ENCODE peak calls at places on chromosomes 13 and 19, in ten cellular contexts. One of them, this sample, is unnamed.
A peak's percentile ranks its signal among the peaks of the same experiment; 100 is the strongest.

GRCh38 chr19:18895038-18895827 is 725 bp downstream of the CERS1 start:
- DNase-seq in NCI-H345: no peak
- DNase-seq in naive thymus-derived CD4-positive, alpha-beta T cell: no peak
- DNase-seq in posterior vena cava: no peak
- DNase-seq in activated CD8-positive, alpha-beta memory T cell treated with anti-CD3 and anti-CD28 coated beads, Interleukin-2, amount 50 U/mL, for 48 hours: no peak
- DNase-seq in right lobe of liver: peak; percentile 60
- DNase-seq in skeletal muscle cell: no peak
- DNase-seq in CD4-positive, alpha-beta T cell: no peak
- DNase-seq in brain microvascular endothelial cell: no peak
- DNase-seq in stimulated activated CD4-positive, alpha-beta T cell treated with anti-CD3 and anti-CD28 coated beads, Interleukin-4, amount 100 ng/mL, for 1 hour: no peak
- DNase-seq in this sample: no peak

GRCh38 chr19:46890423-46891170 is 29.8 kb downstream of the ARHGAP35 start:
- DNase-seq in NCI-H345: no peak
- DNase-seq in naive thymus-derived CD4-positive, alpha-beta T cell: no peak
- DNase-seq in posterior vena cava: no peak
- DNase-seq in activated CD8-positive, alpha-beta memory T cell treated with anti-CD3 and anti-CD28 coated beads, Interleukin-2, amount 50 U/mL, for 48 hours: no peak
- DNase-seq in right lobe of liver: no peak
- DNase-seq in skeletal muscle cell: peak; percentile 76
- DNase-seq in CD4-positive, alpha-beta T cell: no peak
- DNase-seq in brain microvascular endothelial cell: peak; percentile 64
- DNase-seq in stimulated activated CD4-positive, alpha-beta T cell treated with anti-CD3 and anti-CD28 coated beads, Interleukin-4, amount 100 ng/mL, for 1 hour: no peak
- DNase-seq in this sample: no peak

GRCh38 chr19:10686193-10686592 is 15.0 kb upstream of the QTRT1 start:
- DNase-seq in NCI-H345: no peak
- DNase-seq in naive thymus-derived CD4-positive, alpha-beta T cell: no peak
- DNase-seq in posterior vena cava: no peak
- DNase-seq in activated CD8-positive, alpha-beta memory T cell treated with anti-CD3 and anti-CD28 coated beads, Interleukin-2, amount 50 U/mL, for 48 hours: no peak
- DNase-seq in right lobe of liver: no peak
- DNase-seq in skeletal muscle cell: no peak
- DNase-seq in CD4-positive, alpha-beta T cell: no peak
- DNase-seq in brain microvascular endothelial cell: no peak
- DNase-seq in stimulated activated CD4-positive, alpha-beta T cell treated with anti-CD3 and anti-CD28 coated beads, Interleukin-4, amount 100 ng/mL, for 1 hour: no peak
- DNase-seq in this sample: no peak

GRCh38 chr19:19858751-19859150 is 6.9 kb upstream of the ZNF253 start:
- DNase-seq in NCI-H345: no peak
- DNase-seq in naive thymus-derived CD4-positive, alpha-beta T cell: no peak
- DNase-seq in posterior vena cava: no peak
- DNase-seq in activated CD8-positive, alpha-beta memory T cell treated with anti-CD3 and anti-CD28 coated beads, Interleukin-2, amount 50 U/mL, for 48 hours: no peak
- DNase-seq in right lobe of liver: no peak
- DNase-seq in skeletal muscle cell: no peak
- DNase-seq in CD4-positive, alpha-beta T cell: no peak
- DNase-seq in brain microvascular endothelial cell: no peak
- DNase-seq in stimulated activated CD4-positive, alpha-beta T cell treated with anti-CD3 and anti-CD28 coated beads, Interleukin-4, amount 100 ng/mL, for 1 hour: no peak
- DNase-seq in this sample: no peak

GRCh38 chr13:52047463-52047862 is 23.0 kb downstream of the UTP14C start:
- DNase-seq in NCI-H345: no peak
- DNase-seq in naive thymus-derived CD4-positive, alpha-beta T cell: no peak
- DNase-seq in posterior vena cava: no peak
- DNase-seq in activated CD8-positive, alpha-beta memory T cell treated with anti-CD3 and anti-CD28 coated beads, Interleukin-2, amount 50 U/mL, for 48 hours: no peak
- DNase-seq in right lobe of liver: no peak
- DNase-seq in skeletal muscle cell: no peak
- DNase-seq in CD4-positive, alpha-beta T cell: no peak
- DNase-seq in brain microvascular endothelial cell: no peak
- DNase-seq in stimulated activated CD4-positive, alpha-beta T cell treated with anti-CD3 and anti-CD28 coated beads, Interleukin-4, amount 100 ng/mL, for 1 hour: no peak
- DNase-seq in this sample: no peak

GRCh38 chr19:575527-576506 is 3.4 kb downstream of the BSG start:
- DNase-seq in NCI-H345: no peak
- DNase-seq in naive thymus-derived CD4-positive, alpha-beta T cell: no peak
- DNase-seq in posterior vena cava: peak; percentile 66
- DNase-seq in activated CD8-positive, alpha-beta memory T cell treated with anti-CD3 and anti-CD28 coated beads, Interleukin-2, amount 50 U/mL, for 48 hours: no peak
- DNase-seq in right lobe of liver: no peak
- DNase-seq in skeletal muscle cell: no peak
- DNase-seq in CD4-positive, alpha-beta T cell: no peak
- DNase-seq in brain microvascular endothelial cell: no peak
- DNase-seq in stimulated activated CD4-positive, alpha-beta T cell treated with anti-CD3 and anti-CD28 coated beads, Interleukin-4, amount 100 ng/mL, for 1 hour: no peak
- DNase-seq in this sample: no peak

GRCh38 chr13:71477735-71478134 is 389.3 kb downstream of the DACH1 start:
- DNase-seq in NCI-H345: no peak
- DNase-seq in naive thymus-derived CD4-positive, alpha-beta T cell: no peak
- DNase-seq in posterior vena cava: no peak
- DNase-seq in activated CD8-positive, alpha-beta memory T cell treated with anti-CD3 and anti-CD28 coated beads, Interleukin-2, amount 50 U/mL, for 48 hours: no peak
- DNase-seq in right lobe of liver: no peak
- DNase-seq in skeletal muscle cell: no peak
- DNase-seq in CD4-positive, alpha-beta T cell: no peak
- DNase-seq in brain microvascular endothelial cell: no peak
- DNase-seq in stimulated activated CD4-positive, alpha-beta T cell treated with anti-CD3 and anti-CD28 coated beads, Interleukin-4, amount 100 ng/mL, for 1 hour: no peak
- DNase-seq in this sample: no peak

GRCh38 chr13:43493496-43494000 is 293.2 kb downstream of the ENOX1 start:
- DNase-seq in NCI-H345: no peak
- DNase-seq in naive thymus-derived CD4-positive, alpha-beta T cell: no peak
- DNase-seq in posterior vena cava: no peak
- DNase-seq in activated CD8-positive, alpha-beta memory T cell treated with anti-CD3 and anti-CD28 coated beads, Interleukin-2, amount 50 U/mL, for 48 hours: no peak
- DNase-seq in right lobe of liver: no peak
- DNase-seq in skeletal muscle cell: no peak
- DNase-seq in CD4-positive, alpha-beta T cell: no peak
- DNase-seq in brain microvascular endothelial cell: no peak
- DNase-seq in stimulated activated CD4-positive, alpha-beta T cell treated with anti-CD3 and anti-CD28 coated beads, Interleukin-4, amount 100 ng/mL, for 1 hour: no peak
- DNase-seq in this sample: no peak

GRCh38 chr13:42610623-42611022 is 36.7 kb downstream of the TNFSF11 start:
- DNase-seq in NCI-H345: no peak
- DNase-seq in naive thymus-derived CD4-positive, alpha-beta T cell: no peak
- DNase-seq in posterior vena cava: no peak
- DNase-seq in activated CD8-positive, alpha-beta memory T cell treated with anti-CD3 and anti-CD28 coated beads, Interleukin-2, amount 50 U/mL, for 48 hours: no peak
- DNase-seq in right lobe of liver: no peak
- DNase-seq in skeletal muscle cell: no peak
- DNase-seq in CD4-positive, alpha-beta T cell: no peak
- DNase-seq in brain microvascular endothelial cell: no peak
- DNase-seq in stimulated activated CD4-positive, alpha-beta T cell treated with anti-CD3 and anti-CD28 coated beads, Interleukin-4, amount 100 ng/mL, for 1 hour: no peak
- DNase-seq in this sample: no peak

GRCh38 chr13:48580185-48580803 is 47.4 kb upstream of the RCBTB2 start:
- DNase-seq in NCI-H345: peak; percentile 25
- DNase-seq in naive thymus-derived CD4-positive, alpha-beta T cell: peak; percentile 61
- DNase-seq in posterior vena cava: no peak
- DNase-seq in activated CD8-positive, alpha-beta memory T cell treated with anti-CD3 and anti-CD28 coated beads, Interleukin-2, amount 50 U/mL, for 48 hours: peak; percentile 75
- DNase-seq in right lobe of liver: no peak
- DNase-seq in skeletal muscle cell: no peak
- DNase-seq in CD4-positive, alpha-beta T cell: peak; percentile 71
- DNase-seq in brain microvascular endothelial cell: peak; percentile 53
- DNase-seq in stimulated activated CD4-positive, alpha-beta T cell treated with anti-CD3 and anti-CD28 coated beads, Interleukin-4, amount 100 ng/mL, for 1 hour: peak; percentile 72
- DNase-seq in this sample: peak; percentile 73

GRCh38 chr19:51016798-51017683 is 2.5 kb downstream of the KLK10 start:
- DNase-seq in NCI-H345: no peak
- DNase-seq in naive thymus-derived CD4-positive, alpha-beta T cell: no peak
- DNase-seq in posterior vena cava: peak; percentile 87
- DNase-seq in activated CD8-positive, alpha-beta memory T cell treated with anti-CD3 and anti-CD28 coated beads, Interleukin-2, amount 50 U/mL, for 48 hours: peak; percentile 93
- DNase-seq in right lobe of liver: peak; percentile 51
- DNase-seq in skeletal muscle cell: no peak
- DNase-seq in CD4-positive, alpha-beta T cell: peak; percentile 47
- DNase-seq in brain microvascular endothelial cell: peak; percentile 14
- DNase-seq in stimulated activated CD4-positive, alpha-beta T cell treated with anti-CD3 and anti-CD28 coated beads, Interleukin-4, amount 100 ng/mL, for 1 hour: peak; percentile 73
- DNase-seq in this sample: peak; percentile 23